ENCODE peak calls at places on chromosome 2, in nine cellular contexts. J is stomach, A is kidney, E is MM.1S, M is cardiac fibroblast, N is AG10803, V is lower leg skin, G is fibroblast of mammary gland, I is endothelial cell of umbilical vein. D is an unnamed sample.

GRCh38 chr2:159615187-159615935 is 987 bp downstream of the BAZ2B start:
- DNase-seq in V (peak), A (peak), J (peak), G (peak), I (peak), N (peak), E (peak), M (peak), D (peak)

GRCh38 chr2:38409136-38409903 is 32.2 kb upstream of the ATL2 start:
- DNase-seq in A (no peak), M (no peak), E (peak), V (no peak), G (no peak), I (no peak), N (no peak), J (peak), D (no peak)

GRCh38 chr2:146317959-146318358 is 1526.9 kb upstream of the ACVR2A start:
- DNase-seq in E (no peak), J (no peak), M (peak), G (peak), V (no peak), N (peak), A (no peak), I (no peak), D (no peak)

GRCh38 chr2:173235947-173236803 is 118.5 kb upstream of the CDCA7 start:
- DNase-seq in M (no peak), G (no peak), E (no peak), N (no peak), J (no peak), I (no peak), A (no peak), V (no peak), D (no peak)

GRCh38 chr2:165810418-165810817 is 16.4 kb upstream of the GALNT3 start:
- DNase-seq in E (no peak), A (no peak), V (no peak), I (no peak), N (no peak), G (no peak), M (no peak), J (no peak), D (no peak)

GRCh38 chr2:9108210-9108967 is 98.2 kb upstream of the ASAP2 start:
- DNase-seq in J (no peak), V (no peak), G (no peak), I (no peak), E (no peak), N (no peak), M (no peak), A (no peak), D (no peak)

GRCh38 chr2:170047331-170048065 is 130.4 kb upstream of the MYO3B start:
- DNase-seq in A (no peak), M (no peak), J (no peak), E (no peak), G (peak), N (no peak), V (no peak), I (no peak), D (no peak)

GRCh38 chr2:12325806-12326205 is 390.9 kb upstream of the TRIB2 start:
- DNase-seq in G (no peak), J (peak), N (no peak), I (peak), V (no peak), E (no peak), M (peak), A (no peak), D (no peak)

GRCh38 chr2:33289961-33290360 is 186.5 kb upstream of the RASGRP3 start:
- DNase-seq in I (peak), N (no peak), A (no peak), G (no peak), V (no peak), J (no peak), M (no peak), E (no peak), D (no peak)

GRCh38 chr2:79122676-79123075 is 2.4 kb downstream of the REG1A start:
- DNase-seq in A (no peak), M (no peak), G (no peak), V (no peak), N (no peak), I (no peak), J (no peak), E (no peak), D (no peak)

GRCh38 chr2:174666786-174667369 is 69.3 kb upstream of the WIPF1 start:
- DNase-seq in J (no peak), I (no peak), A (peak), E (no peak), N (no peak), M (no peak), G (no peak), V (no peak), D (no peak)

GRCh38 chr2:180607501-180608060 is 372.8 kb upstream of the UBE2E3 start:
- DNase-seq in A (no peak), E (no peak), I (no peak), G (no peak), M (no peak), V (no peak), N (no peak), J (no peak), D (no peak)

GRCh38 chr2:119431976-119432881 is 575 bp downstream of the TMEM37 start:
- DNase-seq in E (no peak), J (peak), N (peak), M (peak), V (peak), I (peak), G (peak), A (peak), D (peak)

GRCh38 chr2:216619411-216620393 is 13.5 kb upstream of the IGFBP2 start:
- DNase-seq in J (no peak), V (no peak), M (peak), N (peak), E (no peak), G (peak), A (no peak), I (no peak), D (no peak)

GRCh38 chr2:85504434-85505261 is 34.3 kb upstream of the MAT2A start:
- DNase-seq in A (no peak), E (no peak), N (peak), M (peak), I (peak), G (peak), V (peak), J (peak), D (peak)

GRCh38 chr2:108927405-108927804 is 61.6 kb downstream of the EDAR start:
- DNase-seq in N (no peak), J (no peak), E (no peak), G (no peak), A (peak), M (no peak), V (no peak), I (no peak), D (no peak)

GRCh38 chr2:120825370-120826259 is 89.9 kb downstream of the GLI2 start:
- DNase-seq in I (no peak), N (peak), A (peak), J (no peak), V (no peak), M (peak), G (peak), E (no peak), D (no peak)

GRCh38 chr2:1653956-1654695 is 90.2 kb downstream of the PXDN start:
- DNase-seq in J (no peak), A (no peak), I (peak), M (peak), N (peak), E (no peak), G (peak), V (no peak), D (peak)

GRCh38 chr2:38636069-38636468 is 29.8 kb upstream of the GALM start:
- DNase-seq in J (no peak), V (no peak), N (no peak), G (no peak), I (no peak), M (no peak), A (no peak), E (no peak), D (no peak)

GRCh38 chr2:178190938-178191910 is 3.1 kb upstream of the OSBPL6 start:
- DNase-seq in V (no peak), G (peak), I (no peak), J (no peak), A (no peak), N (no peak), E (no peak), M (peak), D (no peak)
- TF ChIP-seq CTCF in V (no peak), G (no peak), I (no peak), J (no peak), A (no peak), N (no peak), E (no peak), M (no peak), D (no peak)

GRCh38 chr2:43388371-43388770 is 162.0 kb upstream of the ZFP36L2 start:
- DNase-seq in N (no peak), J (no peak), M (no peak), A (no peak), I (no peak), V (no peak), E (no peak), G (no peak), D (no peak)

GRCh38 chr2:43393918-43394317 is 167.5 kb upstream of the ZFP36L2 start:
- DNase-seq in J (no peak), V (no peak), G (no peak), N (no peak), A (no peak), I (no peak), M (no peak), E (no peak), D (no peak)

GRCh38 chr2:43389581-43390466 is 163.4 kb upstream of the ZFP36L2 start:
- DNase-seq in G (no peak), E (no peak), M (no peak), N (no peak), V (no peak), A (no peak), I (no peak), J (no peak), D (no peak)

GRCh38 chr2:43391159-43391876 is 164.9 kb upstream of the ZFP36L2 start:
- DNase-seq in J (no peak), E (no peak), N (no peak), G (no peak), M (no peak), V (no peak), A (no peak), I (no peak), D (no peak)

GRCh38 chr2:43391877-43392214 is 165.4 kb upstream of the ZFP36L2 start:
- DNase-seq in M (peak), G (peak), N (peak), J (no peak), E (no peak), V (no peak), I (peak), A (no peak), D (no peak)
- H3K4me3 ChIP-seq in M (no peak), G (no peak), N (no peak), J (no peak), E (no peak), V (no peak), I (no peak), A (no peak), D (no peak)

GRCh38 chr2:23943666-23944065 is 3.4 kb downstream of the UBXN2A start:
- DNase-seq in J (no peak), N (no peak), I (no peak), M (no peak), V (no peak), E (no peak), A (no peak), G (no peak), D (no peak)
- TF ChIP-seq CTCF in J (no peak), N (no peak), I (no peak), M (no peak), V (no peak), E (no peak), A (no peak), G (no peak), D (no peak)

GRCh38 chr2:47785986-47786385 is 3.0 kb downstream of the MSH6 start:
- DNase-seq in V (no peak), G (peak), E (no peak), M (no peak), J (no peak), A (no peak), I (no peak), N (no peak), D (no peak)
- H3K4me3 ChIP-seq in V (no peak), G (no peak), E (no peak), M (no peak), J (peak), A (no peak), I (no peak), N (no peak), D (no peak)

GRCh38 chr2:143282684-143283083 is 153.5 kb downstream of the ARHGAP15 start:
- DNase-seq in E (no peak), M (no peak), V (no peak), J (no peak), G (no peak), I (no peak), N (no peak), A (no peak), D (no peak)
- TF ChIP-seq CTCF in E (peak), M (peak), V (no peak), J (no peak), G (peak), I (peak), N (no peak), A (peak), D (no peak)

DNA sequence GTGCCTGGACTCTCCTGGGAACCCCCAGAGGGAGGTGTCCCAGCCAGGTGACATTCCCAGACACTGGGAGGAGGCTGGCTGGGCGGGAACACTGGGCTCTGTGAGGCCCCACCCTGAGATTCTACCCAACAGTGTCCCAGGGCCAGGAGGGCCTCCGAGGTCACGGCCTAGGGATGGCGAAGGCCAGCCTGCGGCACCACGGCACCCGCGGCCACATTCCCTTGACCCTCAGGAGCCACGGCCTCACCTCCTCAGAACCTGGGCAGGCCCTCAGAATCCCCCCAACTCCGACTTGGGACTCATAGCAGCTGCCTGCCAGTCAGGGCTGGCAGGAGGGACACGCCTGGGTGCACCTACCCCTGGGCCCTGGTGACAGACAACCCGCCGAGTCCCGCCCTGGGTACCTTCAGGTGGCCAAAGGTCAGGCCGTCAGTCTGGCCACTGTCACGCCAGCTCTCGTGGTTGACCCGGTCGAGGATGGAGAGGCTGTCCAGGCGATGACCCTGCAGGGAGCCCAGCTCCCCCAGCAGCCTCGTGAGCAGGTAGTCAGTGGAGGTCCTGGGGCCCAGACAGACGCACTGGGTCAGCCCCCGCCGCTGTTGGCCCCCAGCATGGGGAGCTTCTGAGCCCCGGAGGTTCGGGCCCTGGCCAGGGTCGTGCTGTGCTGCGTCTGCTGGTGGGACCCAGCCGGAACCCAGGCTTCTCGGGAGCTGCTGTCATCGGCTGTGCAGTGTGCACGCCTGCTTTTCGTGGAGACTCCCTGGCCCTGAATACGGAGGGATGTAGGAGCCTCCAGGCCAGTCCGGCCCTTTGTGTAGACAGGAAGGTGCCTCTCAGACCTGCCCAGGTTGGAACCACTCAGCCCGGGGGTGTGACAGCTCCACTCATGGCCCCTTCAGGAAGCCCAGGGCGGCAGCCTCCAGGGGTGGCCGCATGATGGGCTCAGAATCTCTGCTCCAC is 6.1 kb downstream of the MAB21L4 start:
- DNase-seq in E (no peak), G (no peak), A (no peak), V (no peak), N (no peak), I (no peak), J (no peak), M (no peak), D (no peak)
- H3K4me3 ChIP-seq in E (no peak), G (no peak), A (no peak), V (no peak), N (no peak), I (no peak), J (no peak), M (no peak), D (no peak)